ENCODE peak calls at places on chromosomes 12 and 14, in eight cellular contexts. X is ecto neural progenitor cell, F is OCI-LY7, O is T-cell, R is left colon, U is iris pigment epithelial cell, I is memory B cell, M is cardiac fibroblast. S is an unnamed sample.

GRCh38 chr12:103809154-103809553 is 31.9 kb downstream of the NT5DC3 start:
- DNase-seq in X (no peak), F (no peak), O (no peak), R (no peak), U (no peak), I (no peak), M (no peak), S (no peak)

GRCh38 chr14:41925409-41925808 is 318.7 kb downstream of the LRFN5 start:
- DNase-seq in X (no peak), F (no peak), O (no peak), R (no peak), U (peak; percentile 0), I (no peak), M (peak; percentile 8), S (no peak)

GRCh38 chr12:34363050-34363673 is 340.9 kb downstream of the ALG10 start:
- DNase-seq in X (no peak), F (no peak), O (no peak), R (no peak), U (no peak), I (no peak), M (no peak), S (no peak)

GRCh38 chr14:80491131-80491530 is 279.8 kb upstream of the DIO2 start:
- DNase-seq in X (no peak), F (peak; percentile 16), O (no peak), R (peak; percentile 60), U (peak; percentile 34), I (no peak), M (peak; percentile 50), S (peak; percentile 63)

GRCh38 chr12:53765891-53766290 is 14.1 kb upstream of the CISTR start:
- DNase-seq in X (no peak), F (no peak), O (no peak), R (no peak), U (no peak), I (no peak), M (no peak), S (no peak)

GRCh38 chr12:2733493-2734252 is 61.1 kb upstream of the FKBP4 start:
- DNase-seq in X (no peak), F (no peak), O (no peak), R (no peak), U (no peak), I (no peak), M (no peak), S (no peak)

GRCh38 chr14:37194698-37195097 is 3.0 kb upstream of the MIPOL1 start:
- DNase-seq in X (no peak), F (no peak), O (no peak), R (no peak), U (no peak), I (no peak), M (no peak), S (no peak)

GRCh38 chr12:104751594-104751993 is 206.5 kb downstream of the SLC41A2 start:
- DNase-seq in X (no peak), F (peak; percentile 65), O (no peak), R (no peak), U (no peak), I (peak; percentile 49), M (no peak), S (no peak)

GRCh38 chr14:98724734-98725133 is 547.3 kb downstream of the BCL11B start:
- DNase-seq in X (no peak), F (no peak), O (no peak), R (no peak), U (no peak), I (no peak), M (no peak), S (no peak)

GRCh38 chr14:82886670-82887069 is 1353.0 kb upstream of the SEL1L start:
- DNase-seq in X (no peak), F (no peak), O (no peak), R (no peak), U (no peak), I (no peak), M (no peak), S (no peak)

GRCh38 chr14:97382616-97383226 is 585.5 kb downstream of the VRK1 start:
- DNase-seq in X (no peak), F (no peak), O (no peak), R (no peak), U (no peak), I (no peak), M (no peak), S (no peak)

GRCh38 chr12:25052191-25053020 is 103.5 kb upstream of the BCAT1 start:
- DNase-seq in X (no peak), F (peak; percentile 95), O (peak; percentile 51), R (no peak), U (no peak), I (peak; percentile 74), M (peak; percentile 31), S (no peak)

GRCh38 chr12:13383379-13383778 is 186.9 kb downstream of the EMP1 start:
- DNase-seq in X (no peak), F (no peak), O (no peak), R (peak; percentile 49), U (no peak), I (no peak), M (no peak), S (no peak)

GRCh38 chr12:103780992-103781391 is 60.0 kb downstream of the NT5DC3 start:
- DNase-seq in X (no peak), F (no peak), O (no peak), R (no peak), U (no peak), I (no peak), M (no peak), S (no peak)

GRCh38 chr12:100128509-100128908 is 14.2 kb downstream of the BLTP3B start:
- DNase-seq in X (peak; percentile 61), F (no peak), O (no peak), R (peak; percentile 18), U (peak; percentile 58), I (no peak), M (peak; percentile 73), S (peak; percentile 58)

GRCh38 chr12:3446235-3446634 is 44.8 kb upstream of the PRMT8 start:
- DNase-seq in X (no peak), F (no peak), O (no peak), R (no peak), U (no peak), I (no peak), M (no peak), S (no peak)

GRCh38 chr12:3123729-3124128 is 46.5 kb downstream of the TSPAN9 start:
- DNase-seq in X (no peak), F (no peak), O (no peak), R (no peak), U (peak; percentile 36), I (no peak), M (peak; percentile 66), S (no peak)

GRCh38 chr14:29085546-29085945 is 319.0 kb downstream of the FOXG1 start:
- DNase-seq in X (no peak), F (no peak), O (no peak), R (no peak), U (peak; percentile 40), I (no peak), M (peak; percentile 32), S (no peak)

GRCh38 chr14:55180434-55180833 is 11.0 kb downstream of the DLGAP5 start:
- DNase-seq in X (no peak), F (no peak), O (no peak), R (no peak), U (peak; percentile 38), I (no peak), M (peak; percentile 67), S (no peak)

GRCh38 chr12:87425942-87426554 is 603.2 kb downstream of the C12orf50 start:
- DNase-seq in X (no peak), F (no peak), O (no peak), R (no peak), U (no peak), I (no peak), M (peak; percentile 55), S (no peak)